ENCODE peak calls at places on chromosomes 13 and 19, in seven cellular contexts. One of them, this sample, is unnamed.
A peak's percentile ranks its signal among the peaks of the same experiment; 100 is the strongest.

GRCh38 chr13:24460256-24460655 is 52.3 kb downstream of the PARP4 start:
- DNase-seq in endothelial cell: no peak
- DNase-seq in nephron progenitor cell: no peak
- DNase-seq in BE2C: no peak
- DNase-seq in heart left ventricle: no peak
- DNase-seq in fibroblast of lung: no peak
- DNase-seq in heart right ventricle: no peak
- DNase-seq in this sample: no peak

GRCh38 chr19:46715620-46716012 is 1.3 kb downstream of the PRKD2 start:
- DNase-seq in endothelial cell: no peak
- DNase-seq in nephron progenitor cell: no peak
- DNase-seq in BE2C: no peak
- DNase-seq in heart left ventricle: no peak
- DNase-seq in fibroblast of lung: no peak
- DNase-seq in heart right ventricle: no peak
- DNase-seq in this sample: no peak

GRCh38 chr13:35518337-35518736 is 41.8 kb upstream of the MAB21L1 start:
- DNase-seq in endothelial cell: no peak
- DNase-seq in nephron progenitor cell: no peak
- DNase-seq in BE2C: no peak
- DNase-seq in heart left ventricle: no peak
- DNase-seq in fibroblast of lung: peak; percentile 32
- DNase-seq in heart right ventricle: no peak
- DNase-seq in this sample: no peak

GRCh38 chr19:41871573-41872383 is 5.3 kb upstream of the CD79A start:
- DNase-seq in endothelial cell: no peak
- DNase-seq in nephron progenitor cell: no peak
- DNase-seq in BE2C: no peak
- DNase-seq in heart left ventricle: peak; percentile 53
- DNase-seq in fibroblast of lung: no peak
- DNase-seq in heart right ventricle: peak; percentile 37
- DNase-seq in this sample: no peak

GRCh38 chr19:3670796-3671679 is 29.2 kb downstream of the PIP5K1C start:
- DNase-seq in endothelial cell: no peak
- DNase-seq in nephron progenitor cell: no peak
- DNase-seq in BE2C: no peak
- DNase-seq in heart left ventricle: peak; percentile 91
- DNase-seq in fibroblast of lung: peak; percentile 70
- DNase-seq in heart right ventricle: peak; percentile 93
- DNase-seq in this sample: no peak

GRCh38 chr13:24038846-24039330 is 121.6 kb upstream of the SPATA13 start:
- DNase-seq in endothelial cell: no peak
- DNase-seq in nephron progenitor cell: no peak
- DNase-seq in BE2C: no peak
- DNase-seq in heart left ventricle: no peak
- DNase-seq in fibroblast of lung: peak; percentile 86
- DNase-seq in heart right ventricle: no peak
- DNase-seq in this sample: no peak

GRCh38 chr19:10961763-10962536 is 1.1 kb downstream of the SMARCA4 start:
- DNase-seq in endothelial cell: no peak
- DNase-seq in nephron progenitor cell: no peak
- DNase-seq in BE2C: no peak
- DNase-seq in heart left ventricle: no peak
- DNase-seq in fibroblast of lung: no peak
- DNase-seq in heart right ventricle: no peak
- DNase-seq in this sample: no peak

GRCh38 chr13:77751513-77752456 is 54.3 kb downstream of the SLAIN1 start:
- DNase-seq in endothelial cell: peak; percentile 42
- DNase-seq in nephron progenitor cell: peak; percentile 23
- DNase-seq in BE2C: peak; percentile 44
- DNase-seq in heart left ventricle: no peak
- DNase-seq in fibroblast of lung: peak; percentile 29
- DNase-seq in heart right ventricle: peak; percentile 22
- DNase-seq in this sample: no peak

GRCh38 chr13:70795484-70795883 is 687.2 kb upstream of the KLHL1 start:
- DNase-seq in endothelial cell: no peak
- DNase-seq in nephron progenitor cell: no peak
- DNase-seq in BE2C: no peak
- DNase-seq in heart left ventricle: no peak
- DNase-seq in fibroblast of lung: no peak
- DNase-seq in heart right ventricle: no peak
- DNase-seq in this sample: no peak

GRCh38 chr19:48108997-48109782 is 1.4 kb downstream of the PLA2G4C start:
- DNase-seq in endothelial cell: no peak
- DNase-seq in nephron progenitor cell: no peak
- DNase-seq in BE2C: no peak
- DNase-seq in heart left ventricle: no peak
- DNase-seq in fibroblast of lung: no peak
- DNase-seq in heart right ventricle: no peak
- DNase-seq in this sample: no peak

GRCh38 chr19:48720613-48721296 is 1.2 kb upstream of the MAMSTR start:
- DNase-seq in endothelial cell: peak; percentile 49
- DNase-seq in nephron progenitor cell: peak; percentile 96
- DNase-seq in BE2C: peak; percentile 99
- DNase-seq in heart left ventricle: peak; percentile 98
- DNase-seq in fibroblast of lung: peak; percentile 99
- DNase-seq in heart right ventricle: peak; percentile 98
- DNase-seq in this sample: peak; percentile 91

GRCh38 chr19:28169168-28169862 is 1043.6 kb downstream of the UQCRFS1 start:
- DNase-seq in endothelial cell: no peak
- DNase-seq in nephron progenitor cell: peak; percentile 46
- DNase-seq in BE2C: no peak
- DNase-seq in heart left ventricle: no peak
- DNase-seq in fibroblast of lung: no peak
- DNase-seq in heart right ventricle: no peak
- DNase-seq in this sample: no peak

GRCh38 chr13:30308548-30308947 is 1.2 kb upstream of the KATNAL1 start:
- DNase-seq in endothelial cell: no peak
- DNase-seq in nephron progenitor cell: no peak
- DNase-seq in BE2C: no peak
- DNase-seq in heart left ventricle: no peak
- DNase-seq in fibroblast of lung: peak; percentile 62
- DNase-seq in heart right ventricle: no peak
- DNase-seq in this sample: no peak

GRCh38 chr13:23722726-23723453 is 152.7 kb downstream of the TNFRSF19 start:
- DNase-seq in endothelial cell: no peak
- DNase-seq in nephron progenitor cell: no peak
- DNase-seq in BE2C: no peak
- DNase-seq in heart left ventricle: no peak
- DNase-seq in fibroblast of lung: no peak
- DNase-seq in heart right ventricle: no peak
- DNase-seq in this sample: no peak

GRCh38 chr19:33464010-33464732 is 57.4 kb downstream of the PEPD start:
- DNase-seq in endothelial cell: no peak
- DNase-seq in nephron progenitor cell: no peak
- DNase-seq in BE2C: no peak
- DNase-seq in heart left ventricle: no peak
- DNase-seq in fibroblast of lung: no peak
- DNase-seq in heart right ventricle: no peak
- DNase-seq in this sample: no peak

GRCh38 chr13:98492335-98493034 is 84.4 kb downstream of the STK24 start:
- DNase-seq in endothelial cell: no peak
- DNase-seq in nephron progenitor cell: no peak
- DNase-seq in BE2C: no peak
- DNase-seq in heart left ventricle: no peak
- DNase-seq in fibroblast of lung: no peak
- DNase-seq in heart right ventricle: no peak
- DNase-seq in this sample: no peak

GRCh38 chr13:97338571-97338970 is 95.4 kb upstream of the RAP2A start:
- DNase-seq in endothelial cell: no peak
- DNase-seq in nephron progenitor cell: no peak
- DNase-seq in BE2C: no peak
- DNase-seq in heart left ventricle: no peak
- DNase-seq in fibroblast of lung: no peak
- DNase-seq in heart right ventricle: no peak
- DNase-seq in this sample: no peak

GRCh38 chr13:25886438-25887214 is 165.2 kb downstream of the SHISA2 start:
- DNase-seq in endothelial cell: no peak
- DNase-seq in nephron progenitor cell: no peak
- DNase-seq in BE2C: no peak
- DNase-seq in heart left ventricle: no peak
- DNase-seq in fibroblast of lung: peak; percentile 92
- DNase-seq in heart right ventricle: no peak
- DNase-seq in this sample: no peak

GRCh38 chr13:48675247-48675646 is 21.5 kb downstream of the CYSLTR2 start:
- DNase-seq in endothelial cell: no peak
- DNase-seq in nephron progenitor cell: no peak
- DNase-seq in BE2C: no peak
- DNase-seq in heart left ventricle: no peak
- DNase-seq in fibroblast of lung: no peak
- DNase-seq in heart right ventricle: no peak
- DNase-seq in this sample: no peak

GRCh38 chr13:76917096-76917495 is 30.9 kb upstream of the KCTD12 start:
- DNase-seq in endothelial cell: no peak
- DNase-seq in nephron progenitor cell: no peak
- DNase-seq in BE2C: no peak
- DNase-seq in heart left ventricle: no peak
- DNase-seq in fibroblast of lung: peak; percentile 47
- DNase-seq in heart right ventricle: no peak
- DNase-seq in this sample: no peak

GRCh38 chr13:73849292-73849691 is 284.9 kb downstream of the KLF12 start:
- DNase-seq in endothelial cell: peak; percentile 35
- DNase-seq in nephron progenitor cell: no peak
- DNase-seq in BE2C: peak; percentile 46
- DNase-seq in heart left ventricle: no peak
- DNase-seq in fibroblast of lung: peak; percentile 47
- DNase-seq in heart right ventricle: no peak
- DNase-seq in this sample: no peak
- TF ChIP-seq CTCF in endothelial cell: peak; percentile 46
- TF ChIP-seq CTCF in nephron progenitor cell: no peak
- TF ChIP-seq CTCF in BE2C: peak; percentile 68
- TF ChIP-seq CTCF in heart left ventricle: peak; percentile 34
- TF ChIP-seq CTCF in fibroblast of lung: peak; percentile 46
- TF ChIP-seq CTCF in heart right ventricle: peak; percentile 41
- TF ChIP-seq CTCF in this sample: peak; percentile 50

GRCh38 chr19:12938536-12939291 is at the start of gene CALR:
- DNase-seq in endothelial cell: no peak
- DNase-seq in nephron progenitor cell: no peak
- DNase-seq in BE2C: peak; percentile 36
- DNase-seq in heart left ventricle: no peak
- DNase-seq in fibroblast of lung: peak; percentile 24
- DNase-seq in heart right ventricle: no peak
- DNase-seq in this sample: no peak
- TF ChIP-seq CTCF in endothelial cell: no peak
- TF ChIP-seq CTCF in nephron progenitor cell: no peak
- TF ChIP-seq CTCF in BE2C: peak; percentile 4
- TF ChIP-seq CTCF in heart left ventricle: peak; percentile 24
- TF ChIP-seq CTCF in fibroblast of lung: peak; percentile 24
- TF ChIP-seq CTCF in heart right ventricle: no peak
- TF ChIP-seq CTCF in this sample: peak; percentile 35

GRCh38 chr13:61146571-61146970 is 269.1 kb downstream of the PCDH20 start:
- DNase-seq in endothelial cell: no peak
- DNase-seq in nephron progenitor cell: no peak
- DNase-seq in BE2C: no peak
- DNase-seq in heart left ventricle: no peak
- DNase-seq in fibroblast of lung: no peak
- DNase-seq in heart right ventricle: no peak
- DNase-seq in this sample: no peak

GRCh38 chr13:61142506-61142905 is 273.1 kb downstream of the PCDH20 start:
- DNase-seq in endothelial cell: no peak
- DNase-seq in nephron progenitor cell: no peak
- DNase-seq in BE2C: no peak
- DNase-seq in heart left ventricle: no peak
- DNase-seq in fibroblast of lung: no peak
- DNase-seq in heart right ventricle: no peak
- DNase-seq in this sample: no peak

GRCh38 chr13:61144301-61144700 is 271.3 kb downstream of the PCDH20 start:
- DNase-seq in endothelial cell: no peak
- DNase-seq in nephron progenitor cell: no peak
- DNase-seq in BE2C: no peak
- DNase-seq in heart left ventricle: no peak
- DNase-seq in fibroblast of lung: no peak
- DNase-seq in heart right ventricle: no peak
- DNase-seq in this sample: no peak

GRCh38 chr13:61146158-61146557 is 269.5 kb downstream of the PCDH20 start:
- DNase-seq in endothelial cell: no peak
- DNase-seq in nephron progenitor cell: no peak
- DNase-seq in BE2C: no peak
- DNase-seq in heart left ventricle: no peak
- DNase-seq in fibroblast of lung: no peak
- DNase-seq in heart right ventricle: no peak
- DNase-seq in this sample: no peak

GRCh38 chr13:61144834-61145593 is 270.6 kb downstream of the PCDH20 start:
- DNase-seq in endothelial cell: no peak
- DNase-seq in nephron progenitor cell: no peak
- DNase-seq in BE2C: no peak
- DNase-seq in heart left ventricle: no peak
- DNase-seq in fibroblast of lung: no peak
- DNase-seq in heart right ventricle: no peak
- DNase-seq in this sample: no peak
- TF ChIP-seq CTCF in endothelial cell: no peak
- TF ChIP-seq CTCF in nephron progenitor cell: no peak
- TF ChIP-seq CTCF in BE2C: no peak
- TF ChIP-seq CTCF in heart left ventricle: no peak
- TF ChIP-seq CTCF in fibroblast of lung: no peak
- TF ChIP-seq CTCF in heart right ventricle: no peak
- TF ChIP-seq CTCF in this sample: no peak

GRCh38 chr19:16605552-16605951 is 22.5 kb downstream of the MED26 start:
- DNase-seq in endothelial cell: no peak
- DNase-seq in nephron progenitor cell: no peak
- DNase-seq in BE2C: peak; percentile 62
- DNase-seq in heart left ventricle: no peak
- DNase-seq in fibroblast of lung: no peak
- DNase-seq in heart right ventricle: no peak
- DNase-seq in this sample: no peak
- TF ChIP-seq CTCF in endothelial cell: no peak
- TF ChIP-seq CTCF in nephron progenitor cell: no peak
- TF ChIP-seq CTCF in BE2C: peak; percentile 39
- TF ChIP-seq CTCF in heart left ventricle: peak; percentile 49
- TF ChIP-seq CTCF in fibroblast of lung: no peak
- TF ChIP-seq CTCF in heart right ventricle: peak; percentile 32
- TF ChIP-seq CTCF in this sample: no peak

This sample was measured in progenitor cell of endocrine pancreas.